ENCODE peak calls at places on chromosome 16, in ten cellular contexts. V, H, B, U, O, G, W, T, M and A are unnamed samples.

GRCh38 chr16:53085539-53086450 is 31.0 kb downstream of the CHD9 start:
- DNase-seq in V (no peak), H (no peak), B (no peak), U (no peak), O (no peak), G (no peak), W (no peak), T (no peak), M (no peak), A (no peak)

GRCh38 chr16:27318399-27319256 is 4.9 kb downstream of the IL4R start:
- DNase-seq in V (peak), H (peak), B (no peak), U (peak), O (no peak), G (peak), W (no peak), T (peak), M (no peak), A (peak)

GRCh38 chr16:89711601-89712475 is 8.9 kb downstream of the VPS9D1 start:
- DNase-seq in V (peak), H (peak), B (no peak), U (peak), O (peak), G (peak), W (peak), T (peak), M (no peak), A (peak)

GRCh38 chr16:4212207-4212933 is 29.5 kb downstream of the SRL start:
- DNase-seq in V (peak), H (no peak), B (no peak), U (no peak), O (no peak), G (no peak), W (no peak), T (no peak), M (no peak), A (no peak)

GRCh38 chr16:49596119-49596518 is 222.5 kb downstream of the C16orf78 start:
- DNase-seq in V (no peak), H (no peak), B (no peak), U (no peak), O (no peak), G (no peak), W (peak), T (no peak), M (no peak), A (no peak)

GRCh38 chr16:9099131-9099625 is 7.7 kb downstream of the HAPSTR1 start:
- DNase-seq in V (no peak), H (no peak), B (no peak), U (peak), O (no peak), G (no peak), W (peak), T (peak), M (no peak), A (no peak)

GRCh38 chr16:56481468-56482112 is 30.2 kb downstream of the OGFOD1 start:
- DNase-seq in V (no peak), H (no peak), B (no peak), U (no peak), O (no peak), G (no peak), W (no peak), T (no peak), M (no peak), A (no peak)

GRCh38 chr16:48503779-48504178 is 106.2 kb downstream of the N4BP1 start:
- DNase-seq in V (peak), H (no peak), B (no peak), U (no peak), O (no peak), G (no peak), W (no peak), T (no peak), M (peak), A (no peak)

GRCh38 chr16:15435216-15435864 is 952 bp downstream of the BMERB1 start:
- DNase-seq in V (no peak), H (peak), B (no peak), U (peak), O (no peak), G (peak), W (no peak), T (peak), M (no peak), A (no peak)

GRCh38 chr16:48481772-48482171 is 96.6 kb upstream of the SIAH1 start:
- DNase-seq in V (no peak), H (no peak), B (no peak), U (no peak), O (no peak), G (no peak), W (no peak), T (no peak), M (no peak), A (no peak)

GRCh38 chr16:66612422-66612821 is 7.9 kb downstream of the CMTM3 start:
- DNase-seq in V (no peak), H (no peak), B (no peak), U (no peak), O (no peak), G (no peak), W (no peak), T (no peak), M (no peak), A (no peak)

GRCh38 chr16:4058386-4058785 is 57.9 kb downstream of the ADCY9 start:
- DNase-seq in V (no peak), H (no peak), B (no peak), U (no peak), O (no peak), G (no peak), W (no peak), T (no peak), M (no peak), A (no peak)

GRCh38 chr16:56279132-56279531 is 87.8 kb downstream of the GNAO1 start:
- DNase-seq in V (no peak), H (no peak), B (no peak), U (peak), O (no peak), G (peak), W (peak), T (peak), M (no peak), A (peak)

GRCh38 chr16:2170080-2170479 is 14.5 kb downstream of the TRAF7 start:
- DNase-seq in V (no peak), H (no peak), B (no peak), U (no peak), O (no peak), G (no peak), W (no peak), T (no peak), M (no peak), A (no peak)

GRCh38 chr16:2782583-2783351 is 4.6 kb downstream of the PRSS33 start:
- DNase-seq in V (no peak), H (no peak), B (no peak), U (no peak), O (no peak), G (no peak), W (no peak), T (no peak), M (no peak), A (no peak)

GRCh38 chr16:27284865-27285675 is 16.5 kb upstream of the NSMCE1 start:
- DNase-seq in V (no peak), H (peak), B (no peak), U (no peak), O (no peak), G (no peak), W (no peak), T (peak), M (no peak), A (no peak)

GRCh38 chr16:802461-802860 is 1.9 kb upstream of the GNG13 start:
- DNase-seq in V (no peak), H (no peak), B (no peak), U (no peak), O (no peak), G (no peak), W (no peak), T (no peak), M (no peak), A (no peak)